ENCODE peak calls at places on chromosomes 16 and 17, in nine cellular contexts. A is NCI-H1105; G is ecto neural progenitor cell; V is activated CD4-positive, alpha-beta T cell treated with anti-CD3 and anti-CD28 coated beads, Interleukin-2, amount 10 ng/mL, durations not matched to agents 7 days and 5 days; E is NCI-H1048; T is NCI-H345; J is stimulated activated CD8-positive, alpha-beta memory T cell treated with anti-CD3 and anti-CD28 coated beads, Interleukin-2, amount 100 ng/mL, for 48 hours; D is EL; Y is GM20000. U is an unnamed sample.

GRCh38 chr16:75402821-75403475 is 30.4 kb downstream of the CFDP1 start:
- DNase-seq in A (no peak), G (no peak), V (peak), E (no peak), T (peak), J (no peak), D (peak), Y (peak), U (peak)

GRCh38 chr17:68255731-68256538 is 8.1 kb downstream of the AMZ2 start:
- DNase-seq in A (no peak), G (no peak), V (no peak), E (no peak), T (no peak), J (no peak), D (no peak), Y (no peak), U (no peak)

GRCh38 chr16:11781773-11782172 is 15.3 kb downstream of the ZC3H7A start:
- DNase-seq in A (peak), G (no peak), V (no peak), E (no peak), T (peak), J (no peak), D (no peak), Y (no peak), U (no peak)

GRCh38 chr17:31554930-31555329 is 163.5 kb downstream of the RAB11FIP4 start:
- DNase-seq in A (no peak), G (no peak), V (no peak), E (no peak), T (no peak), J (no peak), D (no peak), Y (no peak), U (no peak)

GRCh38 chr17:35170968-35171771 is 23.0 kb downstream of the SLC35G3 start:
- DNase-seq in A (no peak), G (no peak), V (peak), E (no peak), T (no peak), J (no peak), D (peak), Y (peak), U (peak)

GRCh38 chr16:81265658-81266451 is 27.4 kb downstream of the BCO1 start:
- DNase-seq in A (no peak), G (no peak), V (no peak), E (no peak), T (no peak), J (no peak), D (no peak), Y (no peak), U (no peak)

GRCh38 chr16:57639172-57639571 is 10.7 kb downstream of the ADGRG1 start:
- DNase-seq in A (peak), G (peak), V (no peak), E (no peak), T (peak), J (no peak), D (no peak), Y (no peak), U (no peak)

GRCh38 chr17:46809110-46809571 is 9.4 kb downstream of the WNT3 start:
- DNase-seq in A (no peak), G (no peak), V (no peak), E (no peak), T (no peak), J (no peak), D (no peak), Y (no peak), U (no peak)

GRCh38 chr16:77457046-77457445 is 22.2 kb upstream of the ADAMTS18 start:
- DNase-seq in A (no peak), G (no peak), V (no peak), E (no peak), T (no peak), J (no peak), D (no peak), Y (no peak), U (no peak)

GRCh38 chr16:4402439-4403132 is 13.8 kb downstream of the CORO7 start:
- DNase-seq in A (peak), G (peak), V (peak), E (no peak), T (peak), J (peak), D (peak), Y (peak), U (peak)

GRCh38 chr16:67207857-67208524 is 9.1 kb downstream of the ELMO3 start:
- DNase-seq in A (no peak), G (no peak), V (no peak), E (no peak), T (no peak), J (no peak), D (peak), Y (no peak), U (peak)

GRCh38 chr17:31052187-31052889 is 42.4 kb upstream of the NF1 start:
- DNase-seq in A (no peak), G (no peak), V (no peak), E (no peak), T (no peak), J (no peak), D (peak), Y (no peak), U (no peak)

GRCh38 chr17:65498831-65499230 is 62.6 kb downstream of the AXIN2 start:
- DNase-seq in A (no peak), G (no peak), V (no peak), E (no peak), T (no peak), J (no peak), D (no peak), Y (no peak), U (no peak)

GRCh38 chr16:56488035-56488434 is 31.8 kb downstream of the BBS2 start:
- DNase-seq in A (no peak), G (no peak), V (no peak), E (no peak), T (no peak), J (no peak), D (no peak), Y (no peak), U (no peak)

GRCh38 chr16:47388705-47389104 is 72.2 kb downstream of the ITFG1 start:
- DNase-seq in A (no peak), G (no peak), V (no peak), E (no peak), T (no peak), J (no peak), D (no peak), Y (no peak), U (no peak)

GRCh38 chr16:1057252-1057932 is 15.2 kb upstream of the SSTR5 start:
- DNase-seq in A (no peak), G (peak), V (peak), E (no peak), T (peak), J (peak), D (no peak), Y (peak), U (peak)

GRCh38 chr16:24852281-24852721 is 6.5 kb downstream of the SLC5A11 start:
- DNase-seq in A (no peak), G (no peak), V (no peak), E (no peak), T (peak), J (no peak), D (peak), Y (no peak), U (no peak)

GRCh38 chr16:3737181-3737580 is 19.9 kb upstream of the TRAP1 start:
- DNase-seq in A (no peak), G (no peak), V (no peak), E (no peak), T (no peak), J (no peak), D (no peak), Y (no peak), U (no peak)

GRCh38 chr17:38451840-38452529 is 23.7 kb downstream of the ARHGAP23 start:
- DNase-seq in A (no peak), G (peak), V (no peak), E (no peak), T (no peak), J (no peak), D (peak), Y (no peak), U (no peak)

GRCh38 chr16:48323783-48324775 is 61.1 kb downstream of the SIAH1 start:
- DNase-seq in A (no peak), G (no peak), V (no peak), E (no peak), T (no peak), J (no peak), D (no peak), Y (no peak), U (no peak)

GRCh38 chr17:62797959-62798358 is 10.2 kb downstream of the MARCHF10 start:
- DNase-seq in A (no peak), G (no peak), V (no peak), E (no peak), T (no peak), J (no peak), D (peak), Y (no peak), U (no peak)

GRCh38 chr17:66730497-66730923 is 104.4 kb upstream of the CACNG5 start:
- DNase-seq in A (no peak), G (no peak), V (no peak), E (no peak), T (no peak), J (no peak), D (no peak), Y (no peak), U (no peak)

GRCh38 chr17:39376434-39376833 is 25.0 kb downstream of the FBXL20 start:
- DNase-seq in A (no peak), G (no peak), V (no peak), E (no peak), T (no peak), J (no peak), D (no peak), Y (no peak), U (peak)

GRCh38 chr17:35797370-35797769 is 1.9 kb upstream of the MMP28 start:
- DNase-seq in A (no peak), G (no peak), V (no peak), E (no peak), T (no peak), J (no peak), D (no peak), Y (peak), U (no peak)

U was measured in GM13976.